ENCODE peak calls at places on chromosomes 7 and 10, in six cellular contexts. I is heart right ventricle, Z is fibroblast of pulmonary artery, G is AG04450, V is endodermal cell, A is chondrocyte. O is an unnamed sample.

GRCh38 chr7:37671871-37672270 is 11.7 kb upstream of the GPR141 start:
- DNase-seq in I (no peak), Z (no peak), G (no peak), V (no peak), A (no peak), O (no peak)

GRCh38 chr10:46037107-46037900 is 6.9 kb upstream of the NCOA4 start:
- DNase-seq in I (no peak), Z (no peak), G (no peak), V (peak; percentile 42), A (no peak), O (no peak)

GRCh38 chr10:70647086-70647485 is 25.2 kb upstream of the ADAMTS14 start:
- DNase-seq in I (no peak), Z (no peak), G (no peak), V (no peak), A (no peak), O (no peak)

GRCh38 chr10:69583106-69583505 is 9.9 kb upstream of the NEUROG3 start:
- DNase-seq in I (no peak), Z (no peak), G (no peak), V (no peak), A (no peak), O (no peak)

GRCh38 chr7:13476881-13477444 is 512.5 kb downstream of the ETV1 start:
- DNase-seq in I (no peak), Z (peak; percentile 1), G (no peak), V (no peak), A (no peak), O (no peak)

GRCh38 chr10:3852147-3852904 is 67.3 kb upstream of the KLF6 start:
- DNase-seq in I (no peak), Z (peak; percentile 98), G (peak; percentile 95), V (no peak), A (no peak), O (peak; percentile 85)

GRCh38 chr7:55571534-55572377 is 546 bp downstream of the VOPP1 start:
- DNase-seq in I (peak; percentile 65), Z (peak; percentile 39), G (no peak), V (peak; percentile 85), A (peak; percentile 88), O (peak; percentile 69)

GRCh38 chr10:6847561-6847960 is 267.5 kb upstream of the PRKCQ start:
- DNase-seq in I (no peak), Z (no peak), G (no peak), V (no peak), A (no peak), O (no peak)

GRCh38 chr10:70561051-70561450 is 41.5 kb downstream of the PRF1 start:
- DNase-seq in I (no peak), Z (no peak), G (no peak), V (peak; percentile 26), A (no peak), O (no peak)

GRCh38 chr10:122949296-122949695 is 4.7 kb downstream of the C10orf88 start:
- DNase-seq in I (no peak), Z (no peak), G (no peak), V (no peak), A (no peak), O (no peak)

GRCh38 chr10:129914960-129915359 is 49.1 kb downstream of the EBF3 start:
- DNase-seq in I (no peak), Z (no peak), G (no peak), V (no peak), A (no peak), O (no peak)

GRCh38 chr7:56218510-56218909 is 102.3 kb upstream of the NUPR2 start:
- DNase-seq in I (no peak), Z (no peak), G (no peak), V (no peak), A (no peak), O (no peak)

GRCh38 chr10:126598009-126598408 is 72.5 kb downstream of the C10orf90 start:
- DNase-seq in I (no peak), Z (peak; percentile 45), G (no peak), V (peak; percentile 89), A (no peak), O (peak; percentile 35)

GRCh38 chr7:45033931-45034290 is 33.9 kb downstream of the CCM2 start:
- DNase-seq in I (peak; percentile 20), Z (no peak), G (no peak), V (no peak), A (peak; percentile 11), O (no peak)

GRCh38 chr7:105224884-105225651 is 163.7 kb downstream of the SRPK2 start:
- DNase-seq in I (no peak), Z (peak; percentile 89), G (peak; percentile 57), V (no peak), A (no peak), O (peak; percentile 13)

GRCh38 chr7:11758627-11759111 is 73.3 kb downstream of the THSD7A start:
- DNase-seq in I (no peak), Z (peak; percentile 60), G (no peak), V (no peak), A (no peak), O (no peak)

GRCh38 chr10:105398202-105398601 is 757.1 kb downstream of the SORCS3 start:
- DNase-seq in I (peak; percentile 7), Z (peak; percentile 1), G (no peak), V (no peak), A (no peak), O (no peak)

GRCh38 chr10:50932113-50932512 is 46.7 kb upstream of the A1CF start:
- DNase-seq in I (no peak), Z (no peak), G (no peak), V (no peak), A (no peak), O (no peak)

GRCh38 chr10:110176626-110177025 is 30.8 kb upstream of the MXI1 start:
- DNase-seq in I (no peak), Z (no peak), G (no peak), V (peak; percentile 39), A (no peak), O (no peak)

GRCh38 chr7:158463317-158463716 is 124.3 kb downstream of the PTPRN2 start:
- DNase-seq in I (no peak), Z (no peak), G (no peak), V (no peak), A (no peak), O (no peak)

GRCh38 chr7:155804897-155805825 is 7.1 kb downstream of the SHH start:
- DNase-seq in I (peak; percentile 32), Z (peak; percentile 78), G (no peak), V (peak; percentile 95), A (peak; percentile 68), O (peak; percentile 66)

GRCh38 chr10:8873310-8873709 is 818.8 kb downstream of the GATA3 start:
- DNase-seq in I (no peak), Z (peak; percentile 11), G (no peak), V (no peak), A (no peak), O (no peak)

GRCh38 chr10:133177380-133178157 is 17.6 kb downstream of the KNDC1 start:
- DNase-seq in I (no peak), Z (no peak), G (no peak), V (no peak), A (peak; percentile 28), O (no peak)

GRCh38 chr10:20233423-20233822 is 417.2 kb downstream of the PLXDC2 start:
- DNase-seq in I (no peak), Z (no peak), G (no peak), V (no peak), A (no peak), O (no peak)

GRCh38 chr10:16779375-16779774 is 37.8 kb downstream of the RSU1 start:
- DNase-seq in I (no peak), Z (no peak), G (no peak), V (no peak), A (no peak), O (peak; percentile 94)

GRCh38 chr7:149598721-149599308 is 101.2 kb upstream of the ZNF746 start:
- DNase-seq in I (no peak), Z (peak; percentile 53), G (no peak), V (peak; percentile 81), A (no peak), O (peak; percentile 30)

GRCh38 chr7:47852330-47853245 is 95.7 kb downstream of the PKD1L1 start:
- DNase-seq in I (no peak), Z (peak; percentile 3), G (no peak), V (peak; percentile 80), A (no peak), O (peak; percentile 39)

GRCh38 chr7:794207-794606 is 38.1 kb upstream of the SUN1 start:
- DNase-seq in I (no peak), Z (no peak), G (no peak), V (no peak), A (no peak), O (no peak)

GRCh38 chr10:43282881-43283280 is 16.0 kb upstream of the RASGEF1A start:
- DNase-seq in I (no peak), Z (no peak), G (no peak), V (peak; percentile 94), A (no peak), O (no peak)

GRCh38 chr7:101630591-101630990 is 1.5 kb upstream of the MYL10 start:
- DNase-seq in I (no peak), Z (peak; percentile 16), G (no peak), V (no peak), A (no peak), O (no peak)

GRCh38 chr7:98283127-98283886 is 1.8 kb downstream of the BRI3 start:
- DNase-seq in I (no peak), Z (peak; percentile 63), G (no peak), V (no peak), A (peak; percentile 91), O (no peak)

GRCh38 chr7:21585070-21585724 is 42.4 kb downstream of the DNAH11 start:
- DNase-seq in I (no peak), Z (no peak), G (no peak), V (no peak), A (no peak), O (no peak)

GRCh38 chr10:108544500-108545120 is 1378.7 kb downstream of the XPNPEP1 start:
- DNase-seq in I (peak; percentile 47), Z (peak; percentile 63), G (no peak), V (peak; percentile 90), A (peak; percentile 83), O (peak; percentile 56)

GRCh38 chr10:34249634-34250033 is 565.5 kb downstream of the PARD3 start:
- DNase-seq in I (no peak), Z (no peak), G (no peak), V (peak; percentile 73), A (no peak), O (no peak)
- TF ChIP-seq CTCF in I (no peak), Z (no peak), G (no peak), V (peak; percentile 64), A (peak; percentile 40), O (no peak)

DNA sequence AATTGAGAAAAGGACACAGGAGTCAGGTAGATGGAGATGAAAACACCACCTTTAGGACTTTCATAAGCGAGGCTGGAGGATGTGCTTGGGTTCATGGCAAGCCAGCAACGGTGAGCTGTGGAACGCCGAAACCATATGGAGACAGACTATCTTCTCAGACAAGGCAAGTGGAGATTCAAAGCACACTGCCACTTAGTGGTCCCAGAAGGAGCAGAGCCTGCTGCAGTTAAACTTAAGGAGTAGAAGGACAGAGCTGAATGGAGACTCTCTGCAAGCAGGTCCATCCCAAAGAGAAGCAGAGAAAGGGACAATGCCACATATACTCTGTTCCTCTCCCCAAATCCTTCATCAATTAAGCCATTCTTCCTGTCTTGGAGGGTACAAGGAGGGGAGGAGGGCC is 236.3 kb upstream of the HABP2 start:
- DNase-seq in I (no peak), Z (no peak), G (no peak), V (no peak), A (no peak), O (no peak)
- TF ChIP-seq CTCF in I (no peak), Z (no peak), G (no peak), V (peak; percentile 64), A (no peak), O (no peak)

GRCh38 chr10:89706011-89706410 is 4.6 kb downstream of the KIF20B start:
- DNase-seq in I (no peak), Z (no peak), G (no peak), V (no peak), A (no peak), O (no peak)
- TF ChIP-seq CTCF in I (no peak), Z (no peak), G (no peak), V (no peak), A (no peak), O (no peak)

GRCh38 chr7:151415375-151416112 is 5.7 kb upstream of the WDR86 start:
- DNase-seq in I (no peak), Z (peak; percentile 76), G (no peak), V (no peak), A (no peak), O (no peak)
- TF ChIP-seq CTCF in I (no peak), Z (no peak), G (no peak), V (no peak), A (no peak), O (no peak)

O was measured in activated CD8-positive, alpha-beta T cell treated with anti-CD3 and anti-CD28 coated beads for 36 hours.